ENCODE peak calls at places on chromosomes 5 and 9, in ten cellular contexts. Q is GM13976; K is fibroblast of mammary gland; G is breast epithelium; Y is lung; T is uterus; L is cardiac fibroblast; O is B cell; U is endothelial cell; C is CD8-positive, alpha-beta T cell. N is an unnamed sample.

GRCh38 chr5:65926893-65927292 is 518 bp downstream of the ERBIN start:
- DNase-seq in Q (no peak), K (peak; percentile 8), G (no peak), Y (no peak), T (no peak), L (no peak), O (peak; percentile 13), U (no peak), C (no peak), N (no peak)

GRCh38 chr5:9498541-9499497 is 47.1 kb downstream of the SEMA5A start:
- DNase-seq in Q (no peak), K (peak; percentile 42), G (no peak), Y (no peak), T (no peak), L (peak; percentile 17), O (no peak), U (peak; percentile 41), C (no peak), N (no peak)

GRCh38 chr9:128205296-128205944 is 2.2 kb downstream of the DNM1 start:
- DNase-seq in Q (no peak), K (no peak), G (no peak), Y (no peak), T (no peak), L (no peak), O (no peak), U (no peak), C (no peak), N (no peak)

GRCh38 chr9:111992523-111992922 is 95.9 kb downstream of the UGCG start:
- DNase-seq in Q (peak; percentile 49), K (peak; percentile 79), G (no peak), Y (no peak), T (no peak), L (peak; percentile 35), O (no peak), U (no peak), C (no peak), N (no peak)

GRCh38 chr5:95969646-95970358 is 8.2 kb upstream of the ELL2 start:
- DNase-seq in Q (no peak), K (peak; percentile 80), G (no peak), Y (no peak), T (no peak), L (peak; percentile 79), O (no peak), U (no peak), C (no peak), N (no peak)

GRCh38 chr9:34518896-34519295 is 3.9 kb downstream of the ENHO start:
- DNase-seq in Q (no peak), K (no peak), G (no peak), Y (no peak), T (no peak), L (no peak), O (no peak), U (no peak), C (no peak), N (no peak)

GRCh38 chr9:137832830-137833590 is 44.6 kb upstream of the CACNA1B start:
- DNase-seq in Q (no peak), K (no peak), G (no peak), Y (no peak), T (no peak), L (no peak), O (peak; percentile 27), U (no peak), C (no peak), N (no peak)

GRCh38 chr9:26524225-26524624 is 368.4 kb downstream of the CAAP1 start:
- DNase-seq in Q (no peak), K (no peak), G (no peak), Y (no peak), T (peak; percentile 53), L (no peak), O (no peak), U (no peak), C (no peak), N (no peak)

GRCh38 chr9:72278959-72279358 is 86.0 kb downstream of the ZFAND5 start:
- DNase-seq in Q (peak; percentile 25), K (no peak), G (no peak), Y (no peak), T (no peak), L (no peak), O (no peak), U (no peak), C (no peak), N (no peak)

GRCh38 chr9:72276429-72276828 is 88.6 kb downstream of the ZFAND5 start:
- DNase-seq in Q (no peak), K (no peak), G (no peak), Y (no peak), T (no peak), L (no peak), O (no peak), U (no peak), C (no peak), N (no peak)

DNA sequence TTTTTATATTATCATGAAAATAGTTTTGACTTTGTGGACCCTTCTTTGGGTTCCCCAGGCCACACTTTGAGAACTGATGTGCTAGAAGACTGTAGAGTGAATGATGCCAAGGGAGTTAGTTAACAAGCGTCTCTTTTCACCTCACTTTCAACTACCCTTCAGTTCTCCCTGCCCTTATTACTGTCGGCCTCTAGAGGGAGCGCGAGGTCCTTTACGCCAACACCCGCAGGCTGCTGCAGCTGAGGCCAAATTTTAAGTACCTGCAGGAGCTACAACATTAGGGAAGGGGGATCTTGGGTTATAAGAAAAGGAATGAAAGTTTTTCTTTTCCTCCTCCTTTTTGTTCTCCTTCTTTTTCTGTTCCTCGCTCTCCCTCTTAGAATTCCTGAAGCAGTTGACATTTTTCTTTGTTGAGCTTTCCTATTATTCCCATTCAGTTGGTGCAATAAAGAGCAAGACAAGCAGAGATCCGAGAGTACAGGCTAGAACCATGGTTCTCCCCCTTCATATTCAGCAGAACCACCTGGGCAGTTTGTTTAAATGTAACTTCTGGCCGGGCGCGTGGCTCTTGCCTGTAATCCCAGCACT is 84.0 kb downstream of the ZFAND5 start:
- DNase-seq in Q (peak; percentile 73), K (peak; percentile 62), G (peak; percentile 52), Y (peak; percentile 71), T (peak; percentile 66), L (peak; percentile 84), O (peak; percentile 65), U (peak; percentile 72), C (peak; percentile 63), N (peak; percentile 57)
- TF ChIP-seq CTCF in Q (peak; percentile 90), K (peak; percentile 98), G (peak; percentile 80), Y (peak; percentile 80), T (peak; percentile 80), L (peak; percentile 95), O (peak; percentile 97), U (peak; percentile 78), C (peak; percentile 92), N (peak; percentile 95)

DNA sequence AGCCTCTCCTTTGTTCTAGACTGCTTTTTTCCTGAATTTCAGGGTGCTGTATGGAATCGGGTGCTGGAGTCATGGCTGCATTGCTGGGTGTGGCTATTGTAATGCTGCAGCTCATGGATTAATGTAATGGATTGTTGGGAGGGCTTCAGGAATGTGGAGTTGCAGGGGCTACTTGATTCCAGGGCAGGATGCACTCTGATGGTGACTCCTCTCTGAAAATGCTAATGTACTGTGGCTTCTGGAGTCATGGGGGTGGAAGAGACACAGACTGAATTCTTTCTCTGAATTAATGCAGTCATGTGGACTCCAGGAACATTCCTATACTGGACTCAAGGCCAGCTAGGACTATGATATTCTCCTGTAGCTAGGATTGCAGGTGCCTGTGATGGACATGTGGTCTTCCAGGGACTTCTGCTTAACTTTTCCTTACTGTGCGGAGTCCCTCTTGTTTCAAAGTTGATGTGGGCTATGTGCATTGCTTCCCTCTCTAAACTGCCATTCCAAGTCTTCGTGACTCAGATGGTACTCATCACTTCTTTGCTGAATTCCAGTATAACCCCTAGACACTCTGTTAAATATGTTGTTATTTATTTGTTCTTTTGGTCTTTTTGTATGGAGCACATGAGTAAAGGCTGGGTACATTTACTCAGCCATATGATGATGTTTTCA is 396.2 kb downstream of the KCTD16 start:
- DNase-seq in Q (no peak), K (peak; percentile 25), G (no peak), Y (no peak), T (no peak), L (no peak), O (no peak), U (no peak), C (no peak), N (no peak)
- TF ChIP-seq CTCF in Q (no peak), K (no peak), G (no peak), Y (no peak), T (no peak), L (no peak), O (no peak), U (no peak), C (no peak), N (no peak)

GRCh38 chr9:133362359-133363044 is 6.2 kb downstream of the SURF2 start:
- DNase-seq in Q (no peak), K (peak; percentile 49), G (no peak), Y (no peak), T (no peak), L (peak; percentile 34), O (no peak), U (no peak), C (no peak), N (no peak)

GRCh38 chr9:133361507-133362092 is 5.2 kb downstream of the SURF2 start:
- DNase-seq in Q (no peak), K (no peak), G (no peak), Y (no peak), T (no peak), L (no peak), O (no peak), U (no peak), C (no peak), N (no peak)

GRCh38 chr9:133360400-133361393 is 4.3 kb downstream of the SURF2 start:
- DNase-seq in Q (no peak), K (no peak), G (no peak), Y (no peak), T (no peak), L (no peak), O (no peak), U (no peak), C (no peak), N (no peak)

GRCh38 chr9:133357656-133358055 is 1.3 kb downstream of the SURF2 start:
- DNase-seq in Q (no peak), K (no peak), G (no peak), Y (no peak), T (no peak), L (no peak), O (no peak), U (no peak), C (no peak), N (no peak)

DNA sequence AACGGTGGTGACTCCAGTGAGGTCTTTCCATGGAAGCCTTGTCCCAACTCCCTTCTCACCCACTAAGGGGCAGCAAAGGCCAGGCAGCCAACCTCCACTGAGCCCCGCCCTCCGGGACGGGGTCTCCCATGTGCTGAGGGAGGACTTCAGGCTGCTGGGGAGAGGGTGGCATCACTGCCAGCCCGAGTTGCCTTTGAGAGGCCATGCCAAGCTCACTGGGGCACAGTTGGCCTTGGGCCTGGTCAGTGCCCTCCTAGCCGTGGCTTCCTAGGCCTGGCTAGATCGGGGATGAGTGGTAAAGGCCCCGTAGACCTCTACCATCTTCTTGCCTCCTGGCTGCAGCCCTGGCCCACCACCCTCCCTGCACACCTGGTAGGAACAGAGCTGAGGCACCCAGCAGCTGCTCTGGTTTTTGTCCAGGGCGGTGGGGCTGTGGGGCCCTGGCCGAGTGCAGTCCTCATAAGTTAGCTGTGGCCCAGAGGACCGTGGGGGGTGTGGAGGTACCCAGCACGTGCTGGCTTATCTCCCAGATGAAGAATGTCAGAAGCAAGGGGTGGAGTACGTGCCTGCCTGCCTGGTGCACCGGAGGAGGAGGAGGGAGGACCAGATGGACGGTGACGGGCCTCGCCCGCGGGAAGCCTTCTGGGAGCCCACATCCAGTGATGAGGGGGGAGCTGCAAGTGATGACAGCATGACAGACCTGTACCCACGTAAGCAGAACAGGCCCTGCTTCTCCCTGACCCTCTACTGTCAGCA is 3.2 kb downstream of the SURF2 start:
- DNase-seq in Q (no peak), K (no peak), G (no peak), Y (no peak), T (no peak), L (no peak), O (no peak), U (peak; percentile 35), C (peak; percentile 35), N (no peak)
- TF ChIP-seq CTCF in Q (peak; percentile 12), K (peak; percentile 55), G (no peak), Y (no peak), T (no peak), L (peak; percentile 21), O (no peak), U (no peak), C (no peak), N (peak; percentile 23)

DNA sequence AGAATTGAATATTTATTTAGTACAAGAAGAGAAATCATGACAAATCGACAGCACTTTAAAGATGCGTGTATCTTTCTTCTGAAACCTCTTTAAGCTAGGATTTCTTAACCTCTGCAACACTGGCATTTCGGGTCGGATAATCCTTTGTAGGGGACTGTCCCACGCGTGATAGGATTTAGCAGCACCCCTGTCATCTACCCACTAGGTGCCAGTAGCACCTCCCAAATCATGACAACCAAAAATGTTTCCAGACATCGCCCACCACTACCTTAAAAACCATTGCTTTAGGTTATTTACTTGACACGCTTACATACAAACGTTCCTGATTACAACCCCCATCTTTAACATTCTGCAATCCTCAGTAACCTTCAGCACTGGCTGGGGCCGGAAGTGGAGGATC is 223.1 kb downstream of the TRIM32 start:
- DNase-seq in Q (no peak), K (no peak), G (no peak), Y (no peak), T (no peak), L (no peak), O (no peak), U (no peak), C (no peak), N (no peak)
- TF ChIP-seq CTCF in Q (no peak), K (no peak), G (no peak), Y (no peak), T (no peak), L (no peak), O (no peak), U (no peak), C (no peak), N (no peak)

N was measured in D721Med.